ENCODE peak calls at places on chromosomes 16 and 17, in four cellular contexts. A is T47D; Y is bronchial epithelial cell; O is naive thymus-derived CD8-positive, alpha-beta T cell. S is an unnamed sample.

GRCh38 chr17:68533887-68534700 is 21.9 kb downstream of the PRKAR1A start:
- DNase-seq in Y (peak), O (no peak), A (no peak), S (no peak)

GRCh38 chr16:24347556-24347955 is 91.4 kb downstream of the CACNG3 start:
- DNase-seq in Y (no peak), A (no peak), O (no peak), S (no peak)

GRCh38 chr16:67437513-67437912 is 6.6 kb downstream of the HSD11B2 start:
- DNase-seq in O (no peak), A (no peak), Y (no peak), S (no peak)

GRCh38 chr16:80060470-80060869 is 459.9 kb upstream of the MAF start:
- DNase-seq in Y (peak), A (no peak), O (no peak), S (no peak)

GRCh38 chr17:48351916-48352332 is 78.1 kb downstream of the SKAP1 start:
- DNase-seq in Y (peak), A (peak), O (no peak), S (peak)

GRCh38 chr17:4522661-4523060 is 24.0 kb downstream of the SPNS2 start:
- DNase-seq in A (no peak), O (no peak), Y (no peak), S (no peak)

GRCh38 chr16:55901756-55902155 is 26.6 kb upstream of the CES5A start:
- DNase-seq in O (no peak), A (no peak), Y (no peak), S (no peak)

GRCh38 chr17:1714980-1715802 is 5.0 kb upstream of the TLCD2 start:
- DNase-seq in O (no peak), Y (peak), A (no peak), S (peak)

GRCh38 chr17:4772235-4772613 is 538 bp downstream of the TM4SF5 start:
- DNase-seq in O (no peak), Y (no peak), A (no peak), S (no peak)

GRCh38 chr17:78448356-78448993 is 70.0 kb downstream of the PGS1 start:
- DNase-seq in O (no peak), Y (no peak), A (no peak), S (no peak)

GRCh38 chr17:60311186-60311585 is 80.7 kb downstream of the USP32 start:
- DNase-seq in Y (no peak), A (no peak), O (no peak), S (no peak)